ENCODE peak calls at places on chromosomes 7 and 10, in eight cellular contexts. N, D, M, K, Z, F, Y and J are unnamed samples.

GRCh38 chr7:128904381-128905197 is 5.9 kb downstream of the KCP start:
- DNase-seq in N (no peak), D (peak), M (peak), K (no peak), Z (peak), F (peak), Y (peak), J (no peak)

GRCh38 chr7:28575241-28575643 is 162.9 kb downstream of the CREB5 start:
- DNase-seq in N (no peak), D (no peak), M (peak), K (no peak), Z (no peak), F (no peak), Y (no peak), J (no peak)

GRCh38 chr10:132774905-132775863 is 10.8 kb downstream of the NKX6-2 start:
- DNase-seq in N (no peak), D (no peak), M (no peak), K (no peak), Z (peak), F (no peak), Y (peak), J (no peak)

GRCh38 chr7:66013938-66014337 is 31.9 kb upstream of the GUSB start:
- DNase-seq in N (peak), D (no peak), M (peak), K (peak), Z (peak), F (no peak), Y (peak), J (no peak)

GRCh38 chr10:15348579-15348978 is 22.5 kb downstream of the FAM171A1 start:
- DNase-seq in N (peak), D (no peak), M (peak), K (peak), Z (no peak), F (no peak), Y (no peak), J (no peak)

GRCh38 chr7:19106308-19107141 is 10.9 kb downstream of the TWIST1 start:
- DNase-seq in N (no peak), D (no peak), M (no peak), K (no peak), Z (no peak), F (no peak), Y (no peak), J (no peak)

GRCh38 chr10:129466703-129467345 is at the start of gene MGMT:
- DNase-seq in N (peak), D (peak), M (peak), K (peak), Z (peak), F (peak), Y (peak), J (no peak)

GRCh38 chr10:112750427-112751167 is 199.4 kb upstream of the TCF7L2 start:
- DNase-seq in N (no peak), D (no peak), M (no peak), K (peak), Z (no peak), F (no peak), Y (no peak), J (no peak)

GRCh38 chr7:76272872-76273271 is 29.6 kb upstream of the HSPB1 start:
- DNase-seq in N (no peak), D (no peak), M (no peak), K (no peak), Z (no peak), F (no peak), Y (no peak), J (no peak)

GRCh38 chr7:26278769-26279168 is 12.9 kb upstream of the SNX10 start:
- DNase-seq in N (no peak), D (no peak), M (no peak), K (peak), Z (no peak), F (no peak), Y (peak), J (peak)

GRCh38 chr10:47403401-47404318 is 19.6 kb upstream of the ZNF488 start:
- DNase-seq in N (no peak), D (no peak), M (peak), K (no peak), Z (no peak), F (peak), Y (peak), J (no peak)

GRCh38 chr7:100132697-100133137 is 6.0 kb downstream of the MBLAC1 start:
- DNase-seq in N (peak), D (no peak), M (peak), K (peak), Z (peak), F (no peak), Y (peak), J (peak)

GRCh38 chr10:24642921-24643678 is 80.6 kb downstream of the ARHGAP21 start:
- DNase-seq in N (peak), D (peak), M (peak), K (no peak), Z (no peak), F (no peak), Y (peak), J (peak)

GRCh38 chr10:47114680-47115186 is 185.3 kb upstream of the GDF10 start:
- DNase-seq in N (no peak), D (no peak), M (no peak), K (no peak), Z (no peak), F (no peak), Y (no peak), J (no peak)

GRCh38 chr7:29045258-29046095 is 87.3 kb upstream of the TRIL start:
- DNase-seq in N (no peak), D (no peak), M (no peak), K (no peak), Z (no peak), F (no peak), Y (no peak), J (no peak)

GRCh38 chr10:132575320-132576201 is 38.0 kb downstream of the INPP5A start:
- DNase-seq in N (no peak), D (peak), M (peak), K (peak), Z (no peak), F (peak), Y (peak), J (peak)

GRCh38 chr7:92485267-92485892 is 7.6 kb upstream of the ERVW-1 start:
- DNase-seq in N (no peak), D (no peak), M (no peak), K (no peak), Z (no peak), F (no peak), Y (no peak), J (no peak)

GRCh38 chr7:121620206-121620605 is 224.1 kb upstream of the FAM3C start:
- DNase-seq in N (no peak), D (no peak), M (no peak), K (no peak), Z (no peak), F (no peak), Y (no peak), J (no peak)

DNA sequence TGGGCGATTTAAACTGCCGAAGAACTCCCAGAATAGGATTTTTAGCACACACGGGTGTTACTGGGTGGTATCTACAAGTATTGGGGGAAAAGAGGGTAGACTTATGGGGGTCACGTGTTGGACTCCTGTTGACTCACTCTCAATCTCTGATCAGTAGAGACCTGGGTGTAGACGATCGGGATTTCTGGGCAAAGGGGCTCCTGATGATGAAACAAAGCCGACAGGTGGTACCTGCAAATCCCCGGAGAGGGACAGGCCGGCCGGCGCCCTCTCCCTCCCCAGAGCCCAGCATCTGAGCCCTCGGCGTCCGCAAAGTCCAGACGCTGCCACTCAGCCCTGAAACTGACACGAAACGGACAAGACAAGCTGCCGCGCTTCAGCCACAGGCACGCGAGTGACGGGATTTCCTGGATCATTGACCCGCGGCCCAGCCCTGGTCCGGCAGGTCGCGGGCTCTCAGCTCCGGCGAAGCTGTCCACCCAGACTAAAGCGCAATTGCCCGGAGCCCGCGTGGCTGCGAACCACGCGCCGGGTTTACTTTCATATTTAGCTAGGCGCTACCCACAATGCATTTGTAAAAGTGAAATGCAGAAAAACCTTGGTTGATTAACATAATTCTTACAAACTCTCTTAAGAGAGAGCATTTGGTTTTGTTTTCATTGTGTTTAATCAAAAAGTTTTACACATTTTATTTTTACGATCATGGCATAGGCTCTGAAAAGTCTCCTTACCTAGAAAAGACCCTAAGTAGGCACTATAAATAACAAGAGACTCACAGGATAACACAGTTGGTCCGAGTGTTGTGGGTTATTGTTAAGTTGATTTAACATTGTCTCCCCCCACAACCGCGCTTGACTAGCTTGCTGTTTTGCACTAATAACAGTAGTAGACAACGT is 56.9 kb upstream of the EZH2 start:
- DNase-seq in N (peak), D (peak), M (peak), K (peak), Z (peak), F (peak), Y (peak), J (peak)
- TF ChIP-seq POLR2A in N (no peak), D (peak), M (no peak), K (peak), Z (peak), F (no peak), Y (peak), J (peak)

GRCh38 chr7:155644178-155644970 is at the start of gene RBM33:
- DNase-seq in N (peak), D (peak), M (peak), K (peak), Z (peak), F (peak), Y (peak), J (peak)
- TF ChIP-seq POLR2A in N (no peak), D (peak), M (peak), K (peak), Z (peak), F (no peak), Y (peak), J (peak)

DNA sequence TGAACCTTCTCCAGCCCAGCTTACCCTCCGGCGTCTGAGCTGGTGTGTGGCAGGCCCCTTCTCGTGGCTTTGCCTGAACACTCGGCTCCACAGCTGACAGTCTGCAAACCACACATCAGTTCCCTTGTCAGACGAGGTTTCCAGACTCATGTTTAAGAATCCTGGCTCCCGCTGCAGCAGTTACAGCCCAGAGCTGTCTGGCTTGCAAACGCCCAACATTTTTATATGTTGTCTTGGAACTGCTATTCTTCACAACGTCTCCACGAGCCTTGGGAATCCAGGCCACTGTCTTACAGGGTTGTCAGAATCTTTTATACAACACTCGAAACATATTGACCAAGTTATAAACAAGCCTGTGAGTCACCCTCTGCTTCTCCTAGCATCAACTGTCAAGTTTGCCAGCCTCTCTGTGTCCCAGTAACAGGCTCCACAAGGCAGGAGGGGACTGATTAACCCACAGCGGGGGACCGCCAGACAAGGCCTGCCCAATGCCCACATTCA is 68.1 kb downstream of the TNS3 start:
- DNase-seq in N (no peak), D (no peak), M (peak), K (peak), Z (no peak), F (no peak), Y (no peak), J (no peak)
- TF ChIP-seq POLR2A in N (no peak), D (no peak), M (no peak), K (peak), Z (no peak), F (no peak), Y (no peak), J (no peak)

DNA sequence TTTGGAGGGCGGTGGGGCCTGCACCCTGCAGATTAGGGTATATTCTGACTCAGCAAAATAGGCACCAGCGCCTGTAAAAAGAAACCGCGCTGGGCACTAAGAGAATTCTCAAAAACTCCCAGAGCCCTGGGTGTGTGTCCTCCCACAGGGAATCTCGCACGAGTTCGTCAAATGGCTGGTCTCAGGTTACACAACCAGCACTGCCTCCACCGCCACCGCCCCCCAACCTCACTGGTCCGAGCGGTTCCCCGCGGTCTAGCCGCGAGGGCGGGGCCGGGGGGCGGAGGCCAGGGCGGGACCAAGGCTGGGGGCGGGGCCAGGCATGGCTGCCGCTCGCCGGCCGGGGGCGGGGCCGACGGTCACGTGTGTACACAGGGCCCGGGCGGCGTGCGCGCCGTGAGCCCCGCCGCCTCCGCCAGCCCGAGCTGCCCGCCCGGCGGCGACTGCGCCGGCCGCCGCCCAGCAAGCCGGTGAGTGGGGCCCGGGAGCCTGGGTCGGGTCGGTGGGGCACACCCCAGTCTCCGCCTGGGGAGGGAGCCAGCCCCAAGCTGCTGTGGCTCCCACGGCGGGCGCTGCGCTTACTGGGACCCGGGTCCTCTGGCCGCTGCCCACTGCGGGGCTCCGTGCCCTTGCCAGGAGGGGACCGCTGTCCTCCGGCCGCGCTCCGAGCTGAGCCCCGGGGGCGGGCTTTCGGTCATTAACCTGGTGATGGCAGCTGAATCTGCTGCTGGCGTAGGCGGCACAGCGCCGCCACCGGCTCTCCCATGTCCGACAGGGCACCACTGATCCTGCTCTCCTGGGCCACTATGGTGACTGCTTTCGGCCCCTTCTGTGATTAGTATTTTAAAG is at the start of gene GPR146:
- DNase-seq in N (peak), D (no peak), M (peak), K (peak), Z (peak), F (peak), Y (peak), J (peak)
- TF ChIP-seq POLR2A in N (no peak), D (peak), M (no peak), K (peak), Z (peak), F (no peak), Y (peak), J (peak)

DNA sequence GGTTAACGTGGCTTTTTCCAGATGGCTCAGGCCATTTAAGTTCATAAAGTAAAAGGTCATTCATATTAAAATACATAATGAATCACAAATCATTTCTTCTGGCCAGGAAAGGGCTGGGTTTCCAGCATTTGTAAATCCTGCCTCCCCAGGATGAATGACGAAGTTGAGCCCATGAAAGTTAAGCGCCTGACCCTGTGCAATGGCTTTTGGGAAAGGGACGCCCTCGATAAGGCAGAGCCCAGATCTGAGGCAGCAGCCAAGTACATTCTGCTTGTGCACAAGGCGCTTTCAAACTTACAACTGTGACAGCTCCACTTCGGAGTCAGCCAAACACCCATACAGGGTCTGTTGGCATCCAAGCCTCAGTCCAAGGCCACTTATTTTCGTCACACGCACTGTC is 2.8 kb downstream of the GIMAP6 start:
- DNase-seq in N (peak), D (no peak), M (no peak), K (peak), Z (no peak), F (no peak), Y (no peak), J (no peak)
- TF ChIP-seq POLR2A in N (no peak), D (no peak), M (no peak), K (no peak), Z (no peak), F (no peak), Y (no peak), J (no peak)